ENCODE peak calls at places on chromosomes 3 and 15, in six cellular contexts. One of them, this sample, is unnamed.
A peak's percentile ranks its signal among the peaks of the same experiment; 100 is the strongest.

GRCh38 chr15:87952736-87953135 is 303.8 kb downstream of the NTRK3 start:
- DNase-seq in colonic mucosa: no peak
- DNase-seq in heart left ventricle: no peak
- DNase-seq in CD8-positive, alpha-beta memory T cell: no peak
- DNase-seq in GM23248: no peak
- DNase-seq in GM23338: no peak
- DNase-seq in this sample: no peak

GRCh38 chr3:64505419-64505818 is 182.4 kb downstream of the ADAMTS9 start:
- DNase-seq in colonic mucosa: no peak
- DNase-seq in heart left ventricle: no peak
- DNase-seq in CD8-positive, alpha-beta memory T cell: no peak
- DNase-seq in GM23248: no peak
- DNase-seq in GM23338: no peak
- DNase-seq in this sample: no peak

GRCh38 chr3:72413228-72413627 is 435.0 kb downstream of the SHQ1 start:
- DNase-seq in colonic mucosa: no peak
- DNase-seq in heart left ventricle: no peak
- DNase-seq in CD8-positive, alpha-beta memory T cell: no peak
- DNase-seq in GM23248: peak; percentile 19
- DNase-seq in GM23338: no peak
- DNase-seq in this sample: no peak

GRCh38 chr3:107217161-107217560 is 160.1 kb upstream of the CCDC54 start:
- DNase-seq in colonic mucosa: no peak
- DNase-seq in heart left ventricle: no peak
- DNase-seq in CD8-positive, alpha-beta memory T cell: no peak
- DNase-seq in GM23248: peak; percentile 77
- DNase-seq in GM23338: no peak
- DNase-seq in this sample: no peak

GRCh38 chr3:13012228-13012691 is 61.0 kb downstream of the IQSEC1 start:
- DNase-seq in colonic mucosa: peak; percentile 51
- DNase-seq in heart left ventricle: peak; percentile 81
- DNase-seq in CD8-positive, alpha-beta memory T cell: peak; percentile 50
- DNase-seq in GM23248: peak; percentile 34
- DNase-seq in GM23338: no peak
- DNase-seq in this sample: no peak

GRCh38 chr3:143601738-143602480 is 246.4 kb downstream of the SLC9A9 start:
- DNase-seq in colonic mucosa: no peak
- DNase-seq in heart left ventricle: peak; percentile 39
- DNase-seq in CD8-positive, alpha-beta memory T cell: no peak
- DNase-seq in GM23248: no peak
- DNase-seq in GM23338: peak; percentile 32
- DNase-seq in this sample: no peak

GRCh38 chr3:144771401-144771870 is 799.8 kb downstream of the DIPK2A start:
- DNase-seq in colonic mucosa: no peak
- DNase-seq in heart left ventricle: no peak
- DNase-seq in CD8-positive, alpha-beta memory T cell: no peak
- DNase-seq in GM23248: peak; percentile 54
- DNase-seq in GM23338: no peak
- DNase-seq in this sample: no peak

GRCh38 chr3:100682854-100683760 is 26.2 kb upstream of the TFG start:
- DNase-seq in colonic mucosa: no peak
- DNase-seq in heart left ventricle: no peak
- DNase-seq in CD8-positive, alpha-beta memory T cell: no peak
- DNase-seq in GM23248: no peak
- DNase-seq in GM23338: no peak
- DNase-seq in this sample: peak; percentile 70

GRCh38 chr3:48952510-48953118 is 34.0 kb downstream of the ARIH2 start:
- DNase-seq in colonic mucosa: peak; percentile 69
- DNase-seq in heart left ventricle: peak; percentile 36
- DNase-seq in CD8-positive, alpha-beta memory T cell: peak; percentile 34
- DNase-seq in GM23248: no peak
- DNase-seq in GM23338: peak; percentile 85
- DNase-seq in this sample: no peak

GRCh38 chr3:40994611-40995010 is 204.7 kb upstream of the CTNNB1 start:
- DNase-seq in colonic mucosa: no peak
- DNase-seq in heart left ventricle: no peak
- DNase-seq in CD8-positive, alpha-beta memory T cell: no peak
- DNase-seq in GM23248: peak; percentile 36
- DNase-seq in GM23338: no peak
- DNase-seq in this sample: no peak

GRCh38 chr15:98914626-98915025 is 93.0 kb downstream of the PGPEP1L start:
- DNase-seq in colonic mucosa: no peak
- DNase-seq in heart left ventricle: no peak
- DNase-seq in CD8-positive, alpha-beta memory T cell: no peak
- DNase-seq in GM23248: peak; percentile 94
- DNase-seq in GM23338: no peak
- DNase-seq in this sample: no peak

GRCh38 chr15:27827336-27827735 is 271.8 kb downstream of the OCA2 start:
- DNase-seq in colonic mucosa: no peak
- DNase-seq in heart left ventricle: no peak
- DNase-seq in CD8-positive, alpha-beta memory T cell: no peak
- DNase-seq in GM23248: peak; percentile 76
- DNase-seq in GM23338: no peak
- DNase-seq in this sample: no peak

GRCh38 chr3:127691494-127691893 is 18.7 kb downstream of the ABTB1 start:
- DNase-seq in colonic mucosa: no peak
- DNase-seq in heart left ventricle: no peak
- DNase-seq in CD8-positive, alpha-beta memory T cell: no peak
- DNase-seq in GM23248: no peak
- DNase-seq in GM23338: no peak
- DNase-seq in this sample: peak; percentile 57

GRCh38 chr3:167876603-167877325 is 141.2 kb downstream of the SERPINI1 start:
- DNase-seq in colonic mucosa: no peak
- DNase-seq in heart left ventricle: no peak
- DNase-seq in CD8-positive, alpha-beta memory T cell: no peak
- DNase-seq in GM23248: peak; percentile 80
- DNase-seq in GM23338: no peak
- DNase-seq in this sample: no peak

GRCh38 chr3:186108106-186108940 is 566 bp downstream of the ETV5 start:
- DNase-seq in colonic mucosa: peak; percentile 37
- DNase-seq in heart left ventricle: peak; percentile 47
- DNase-seq in CD8-positive, alpha-beta memory T cell: peak; percentile 4
- DNase-seq in GM23248: peak; percentile 90
- DNase-seq in GM23338: peak; percentile 89
- DNase-seq in this sample: peak; percentile 78

GRCh38 chr15:55683366-55683765 is 59.6 kb downstream of the PRTG start:
- DNase-seq in colonic mucosa: no peak
- DNase-seq in heart left ventricle: no peak
- DNase-seq in CD8-positive, alpha-beta memory T cell: no peak
- DNase-seq in GM23248: peak; percentile 30
- DNase-seq in GM23338: no peak
- DNase-seq in this sample: no peak

GRCh38 chr3:83023050-83023449 is 1261.6 kb upstream of the GBE1 start:
- DNase-seq in colonic mucosa: no peak
- DNase-seq in heart left ventricle: no peak
- DNase-seq in CD8-positive, alpha-beta memory T cell: no peak
- DNase-seq in GM23248: no peak
- DNase-seq in GM23338: no peak
- DNase-seq in this sample: peak; percentile 35

GRCh38 chr3:182370949-182371348 is 422.4 kb upstream of the ATP11B start:
- DNase-seq in colonic mucosa: no peak
- DNase-seq in heart left ventricle: no peak
- DNase-seq in CD8-positive, alpha-beta memory T cell: no peak
- DNase-seq in GM23248: no peak
- DNase-seq in GM23338: no peak
- DNase-seq in this sample: no peak

GRCh38 chr15:65841121-65841930 is 28.0 kb upstream of the RAB11A start:
- DNase-seq in colonic mucosa: no peak
- DNase-seq in heart left ventricle: peak; percentile 18
- DNase-seq in CD8-positive, alpha-beta memory T cell: no peak
- DNase-seq in GM23248: peak; percentile 66
- DNase-seq in GM23338: no peak
- DNase-seq in this sample: no peak

GRCh38 chr3:85576091-85576690 is 617.4 kb downstream of the CADM2 start:
- DNase-seq in colonic mucosa: peak; percentile 45
- DNase-seq in heart left ventricle: peak; percentile 43
- DNase-seq in CD8-positive, alpha-beta memory T cell: no peak
- DNase-seq in GM23248: peak; percentile 56
- DNase-seq in GM23338: peak; percentile 84
- DNase-seq in this sample: no peak

GRCh38 chr15:79373728-79374127 is 58.4 kb upstream of the MINAR1 start:
- DNase-seq in colonic mucosa: no peak
- DNase-seq in heart left ventricle: no peak
- DNase-seq in CD8-positive, alpha-beta memory T cell: no peak
- DNase-seq in GM23248: no peak
- DNase-seq in GM23338: peak; percentile 47
- DNase-seq in this sample: no peak

GRCh38 chr3:14452676-14453367 is 50.4 kb downstream of the SLC6A6 start:
- DNase-seq in colonic mucosa: peak; percentile 90
- DNase-seq in heart left ventricle: peak; percentile 93
- DNase-seq in CD8-positive, alpha-beta memory T cell: no peak
- DNase-seq in GM23248: peak; percentile 96
- DNase-seq in GM23338: no peak
- DNase-seq in this sample: peak; percentile 97

GRCh38 chr3:23455084-23455483 is 252.0 kb downstream of the UBE2E2 start:
- DNase-seq in colonic mucosa: no peak
- DNase-seq in heart left ventricle: no peak
- DNase-seq in CD8-positive, alpha-beta memory T cell: no peak
- DNase-seq in GM23248: peak; percentile 86
- DNase-seq in GM23338: peak; percentile 18
- DNase-seq in this sample: no peak

GRCh38 chr3:169686874-169687273 is 23.4 kb upstream of the MECOM start:
- DNase-seq in colonic mucosa: no peak
- DNase-seq in heart left ventricle: no peak
- DNase-seq in CD8-positive, alpha-beta memory T cell: no peak
- DNase-seq in GM23248: no peak
- DNase-seq in GM23338: no peak
- DNase-seq in this sample: no peak

GRCh38 chr15:74428970-74429783 is 4.6 kb downstream of the SEMA7A start:
- DNase-seq in colonic mucosa: no peak
- DNase-seq in heart left ventricle: no peak
- DNase-seq in CD8-positive, alpha-beta memory T cell: no peak
- DNase-seq in GM23248: no peak
- DNase-seq in GM23338: no peak
- DNase-seq in this sample: no peak

GRCh38 chr3:191294291-191294690 is 34.9 kb upstream of the CCDC50 start:
- DNase-seq in colonic mucosa: no peak
- DNase-seq in heart left ventricle: no peak
- DNase-seq in CD8-positive, alpha-beta memory T cell: no peak
- DNase-seq in GM23248: no peak
- DNase-seq in GM23338: no peak
- DNase-seq in this sample: no peak

GRCh38 chr3:182028081-182028480 is 316.4 kb downstream of the SOX2 start:
- DNase-seq in colonic mucosa: no peak
- DNase-seq in heart left ventricle: no peak
- DNase-seq in CD8-positive, alpha-beta memory T cell: no peak
- DNase-seq in GM23248: no peak
- DNase-seq in GM23338: no peak
- DNase-seq in this sample: no peak

GRCh38 chr3:71006810-71007785 is 576.4 kb downstream of the FOXP1 start:
- DNase-seq in colonic mucosa: no peak
- DNase-seq in heart left ventricle: no peak
- DNase-seq in CD8-positive, alpha-beta memory T cell: no peak
- DNase-seq in GM23248: peak; percentile 50
- DNase-seq in GM23338: peak; percentile 69
- DNase-seq in this sample: no peak

DNA sequence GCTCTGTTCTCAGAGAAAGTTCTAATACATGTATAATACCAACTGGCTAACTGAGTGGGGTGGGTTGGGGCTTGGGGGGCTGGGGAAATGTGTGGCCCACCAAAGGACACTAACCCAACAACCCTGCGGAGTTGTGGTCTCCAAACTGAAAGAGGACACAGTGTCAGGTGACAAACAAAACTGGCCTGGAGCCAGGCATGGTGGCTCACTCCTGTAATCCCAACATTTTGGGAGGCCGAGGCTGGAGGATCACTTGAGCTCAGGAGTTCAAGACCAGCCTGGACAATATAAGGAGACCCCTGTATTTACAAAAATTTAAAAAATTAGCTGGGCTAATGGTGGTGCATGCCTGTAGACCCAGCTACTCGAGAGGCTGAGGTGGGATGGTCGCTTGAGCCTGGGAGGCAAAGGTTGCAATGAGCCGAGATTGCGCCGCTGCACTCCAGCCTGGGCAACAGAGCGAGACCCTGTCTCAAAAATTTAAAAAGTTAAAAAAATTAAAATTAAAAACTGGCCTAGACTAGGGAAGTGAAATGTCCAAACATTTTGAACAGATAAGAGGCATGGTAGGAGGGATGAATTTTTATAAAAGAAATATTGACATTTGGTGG is 31.7 kb upstream of the SRP14 start:
- DNase-seq in colonic mucosa: no peak
- DNase-seq in heart left ventricle: no peak
- DNase-seq in CD8-positive, alpha-beta memory T cell: no peak
- DNase-seq in GM23248: no peak
- DNase-seq in GM23338: no peak
- DNase-seq in this sample: no peak
- H3K4me1 ChIP-seq in colonic mucosa: peaks cover 7% of the 10 kb centered on the region
- H3K4me1 ChIP-seq in heart left ventricle: no peaks in the 10 kb centered on the region
- H3K4me1 ChIP-seq in CD8-positive, alpha-beta memory T cell: no peaks in the 10 kb centered on the region
- H3K4me1 ChIP-seq in GM23248: peaks cover 8% of the 10 kb centered on the region
- H3K4me1 ChIP-seq in GM23338: peaks cover 15% of the 10 kb centered on the region
- H3K4me1 ChIP-seq in this sample: peaks cover 10% of the 10 kb centered on the region

GRCh38 chr3:42507252-42507651 is 4.8 kb downstream of the VIPR1 start:
- DNase-seq in colonic mucosa: peak; percentile 86
- DNase-seq in heart left ventricle: peak; percentile 12
- DNase-seq in CD8-positive, alpha-beta memory T cell: no peak
- DNase-seq in GM23248: no peak
- DNase-seq in GM23338: no peak
- DNase-seq in this sample: no peak
- H3K27ac ChIP-seq in colonic mucosa: peak overlapping the region; percentile 83
- H3K27ac ChIP-seq in heart left ventricle: no peak overlapping the region
- H3K27ac ChIP-seq in CD8-positive, alpha-beta memory T cell: no peak overlapping the region
- H3K27ac ChIP-seq in GM23248: no peak overlapping the region
- H3K27ac ChIP-seq in GM23338: no peak overlapping the region
- H3K27ac ChIP-seq in this sample: no peak overlapping the region

GRCh38 chr15:78060232-78060631 is 17.3 kb downstream of the TBC1D2B start:
- DNase-seq in colonic mucosa: no peak
- DNase-seq in heart left ventricle: no peak
- DNase-seq in CD8-positive, alpha-beta memory T cell: no peak
- DNase-seq in GM23248: no peak
- DNase-seq in GM23338: no peak
- DNase-seq in this sample: no peak
- H3K4me1 ChIP-seq in colonic mucosa: peaks cover 37% of the 10 kb centered on the region
- H3K4me1 ChIP-seq in heart left ventricle: peaks cover 26% of the 10 kb centered on the region
- H3K4me1 ChIP-seq in CD8-positive, alpha-beta memory T cell: peaks cover 94% of the 10 kb centered on the region
- H3K4me1 ChIP-seq in GM23248: peaks cover 65% of the 10 kb centered on the region
- H3K4me1 ChIP-seq in GM23338: peaks cover 22% of the 10 kb centered on the region
- H3K4me1 ChIP-seq in this sample: peaks cover 29% of the 10 kb centered on the region

GRCh38 chr15:31870336-31871158 is 159.8 kb upstream of the CHRNA7 start:
- DNase-seq in colonic mucosa: peak; percentile 87
- DNase-seq in heart left ventricle: peak; percentile 90
- DNase-seq in CD8-positive, alpha-beta memory T cell: peak; percentile 76
- DNase-seq in GM23248: peak; percentile 90
- DNase-seq in GM23338: peak; percentile 88
- DNase-seq in this sample: peak; percentile 95

GRCh38 chr15:31871159-31871886 is 159.0 kb upstream of the CHRNA7 start:
- DNase-seq in colonic mucosa: peak; percentile 37
- DNase-seq in heart left ventricle: no peak
- DNase-seq in CD8-positive, alpha-beta memory T cell: no peak
- DNase-seq in GM23248: no peak
- DNase-seq in GM23338: peak; percentile 17
- DNase-seq in this sample: no peak

GRCh38 chr15:31869640-31870335 is 160.5 kb upstream of the CHRNA7 start:
- DNase-seq in colonic mucosa: no peak
- DNase-seq in heart left ventricle: no peak
- DNase-seq in CD8-positive, alpha-beta memory T cell: no peak
- DNase-seq in GM23248: peak; percentile 38
- DNase-seq in GM23338: peak; percentile 29
- DNase-seq in this sample: peak; percentile 80

GRCh38 chr15:31867536-31868442 is 162.5 kb upstream of the CHRNA7 start:
- DNase-seq in colonic mucosa: peak; percentile 41
- DNase-seq in heart left ventricle: peak; percentile 50
- DNase-seq in CD8-positive, alpha-beta memory T cell: peak; percentile 34
- DNase-seq in GM23248: peak; percentile 61
- DNase-seq in GM23338: peak; percentile 81
- DNase-seq in this sample: no peak

GRCh38 chr15:31866248-31866647 is 164.1 kb upstream of the CHRNA7 start:
- DNase-seq in colonic mucosa: no peak
- DNase-seq in heart left ventricle: no peak
- DNase-seq in CD8-positive, alpha-beta memory T cell: no peak
- DNase-seq in GM23248: no peak
- DNase-seq in GM23338: no peak
- DNase-seq in this sample: no peak
- H3K27ac ChIP-seq in colonic mucosa: no peak overlapping the region
- H3K27ac ChIP-seq in heart left ventricle: no peak overlapping the region
- H3K27ac ChIP-seq in CD8-positive, alpha-beta memory T cell: no peak overlapping the region
- H3K27ac ChIP-seq in GM23248: no peak overlapping the region
- H3K27ac ChIP-seq in GM23338: no peak overlapping the region
- H3K27ac ChIP-seq in this sample: no peak overlapping the region

This sample was measured in kidney.